ENCODE peak calls at places on chromosomes 12 and 14, in nine cellular contexts. K is HCT116, A is Panc1, L is GM23248, O is aorta, Q is A549, U is left lung, W is K562, R is right atrium auricular region. Y is an unnamed sample.

GRCh38 chr12:52191841-52192791 is at the start of gene KRT80:
- DNase-seq in K (peak), A (peak), L (peak), O (peak), Q (peak), U (peak), W (no peak), R (peak), Y (peak)

GRCh38 chr12:87270894-87271293 is 758.3 kb downstream of the C12orf50 start:
- DNase-seq in K (no peak), A (no peak), L (peak), O (no peak), Q (no peak), U (no peak), W (no peak), R (no peak), Y (peak)

GRCh38 chr12:26651566-26652188 is 181.3 kb downstream of the ITPR2 start:
- DNase-seq in K (peak), A (peak), L (peak), O (no peak), Q (peak), U (no peak), W (peak), R (no peak), Y (peak)

GRCh38 chr14:49581209-49581960 is 4.8 kb downstream of the RPS29 start:
- DNase-seq in K (no peak), A (no peak), L (no peak), O (no peak), Q (no peak), U (no peak), W (peak), R (no peak), Y (no peak)

GRCh38 chr14:21068521-21069387 is 1.4 kb upstream of the ARHGEF40 start:
- DNase-seq in K (peak), A (no peak), L (peak), O (peak), Q (peak), U (peak), W (peak), R (peak), Y (peak)

GRCh38 chr12:47849261-47849660 is 29.6 kb upstream of the HDAC7 start:
- DNase-seq in K (no peak), A (no peak), L (no peak), O (no peak), Q (no peak), U (no peak), W (no peak), R (no peak), Y (no peak)

GRCh38 chr12:59396519-59396918 is 199.3 kb upstream of the SLC16A7 start:
- DNase-seq in K (no peak), A (no peak), L (no peak), O (no peak), Q (no peak), U (no peak), W (no peak), R (no peak), Y (no peak)

GRCh38 chr12:98939350-98939749 is 294.3 kb downstream of the APAF1 start:
- DNase-seq in K (peak), A (no peak), L (peak), O (no peak), Q (no peak), U (no peak), W (peak), R (no peak), Y (peak)

GRCh38 chr14:100438678-100439592 is 115.8 kb downstream of the SLC25A47 start:
- DNase-seq in K (peak), A (peak), L (peak), O (no peak), Q (peak), U (no peak), W (no peak), R (peak), Y (peak)

GRCh38 chr12:53939141-53940108 is 794 bp downstream of the HOXC13 start:
- DNase-seq in K (no peak), A (no peak), L (peak), O (peak), Q (peak), U (peak), W (no peak), R (no peak), Y (no peak)

GRCh38 chr12:65603428-65604351 is 220.6 kb upstream of the HMGA2 start:
- DNase-seq in K (peak), A (peak), L (peak), O (peak), Q (peak), U (no peak), W (peak), R (peak), Y (peak)

GRCh38 chr14:30559638-30560071 is 697 bp downstream of the G2E3 start:
- DNase-seq in K (no peak), A (no peak), L (peak), O (no peak), Q (no peak), U (no peak), W (peak), R (no peak), Y (peak)

GRCh38 chr14:99883866-99884650 is 90.8 kb downstream of the EML1 start:
- DNase-seq in K (no peak), A (no peak), L (no peak), O (no peak), Q (no peak), U (no peak), W (no peak), R (no peak), Y (no peak)

GRCh38 chr12:104048162-104048561 is 1.8 kb downstream of the GLT8D2 start:
- DNase-seq in K (no peak), A (no peak), L (no peak), O (no peak), Q (no peak), U (no peak), W (no peak), R (no peak), Y (no peak)

GRCh38 chr12:52627395-52628110 is 9.2 kb upstream of the KRT73 start:
- DNase-seq in K (no peak), A (no peak), L (no peak), O (no peak), Q (no peak), U (no peak), W (no peak), R (peak), Y (no peak)

DNA sequence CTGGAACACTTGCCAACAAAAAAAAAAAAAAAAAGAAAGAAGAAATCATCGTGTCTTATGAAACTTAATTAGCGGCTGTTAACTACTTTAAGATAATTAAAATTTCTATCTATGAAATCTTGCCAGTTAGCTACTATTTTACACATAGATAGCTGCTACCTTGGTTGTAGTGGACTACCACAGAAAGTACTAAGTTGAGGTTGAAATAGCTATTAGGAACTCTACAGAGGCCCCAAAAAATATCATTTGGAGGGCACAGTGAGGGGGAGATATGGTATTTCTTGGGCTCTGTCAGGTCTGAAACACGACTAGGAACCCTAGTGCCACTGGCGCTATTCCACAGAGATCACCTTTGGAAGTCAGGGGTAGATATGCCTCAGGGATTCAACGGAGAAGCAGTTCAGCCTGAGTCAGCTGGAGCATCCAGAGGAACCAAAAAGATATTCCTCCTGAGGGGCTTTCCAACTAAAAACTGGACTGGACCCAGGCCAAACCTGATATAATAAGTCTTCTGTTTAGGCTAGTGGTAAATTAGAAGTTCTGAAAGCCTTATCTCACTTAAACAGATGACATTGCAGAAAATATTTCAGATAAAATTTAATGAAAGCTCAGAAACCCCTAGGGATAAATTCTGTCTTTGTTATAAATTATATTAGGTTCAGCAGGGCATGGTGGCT is 126.1 kb downstream of the EPS8 start:
- DNase-seq in K (peak), A (no peak), L (no peak), O (no peak), Q (peak), U (no peak), W (no peak), R (no peak), Y (no peak)
- H3K27ac ChIP-seq in K (peak), A (no peak), L (peak), O (no peak), Q (peak), U (no peak), W (no peak), R (no peak), Y (peak)

DNA sequence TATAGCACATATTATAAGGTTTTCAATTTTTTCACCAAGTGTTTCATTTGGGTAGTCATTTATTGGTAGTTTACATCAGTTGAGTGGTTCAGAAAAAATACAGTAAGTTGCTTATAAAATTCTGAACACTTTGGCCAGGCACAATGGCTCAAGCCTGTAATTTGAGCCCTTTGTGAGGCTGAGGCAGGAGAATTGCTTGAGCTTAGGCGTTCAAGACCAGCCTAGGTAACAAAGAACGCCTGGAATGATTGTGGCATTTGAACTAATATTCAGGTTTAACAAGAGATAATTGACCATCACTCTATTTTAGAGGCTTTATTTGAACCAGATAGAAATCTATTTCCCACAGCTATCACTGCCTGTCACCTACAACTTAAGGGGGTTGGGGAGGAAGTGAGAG is 22.7 kb downstream of the HIF1A start:
- DNase-seq in K (no peak), A (no peak), L (no peak), O (no peak), Q (no peak), U (no peak), W (no peak), R (no peak), Y (no peak)
- H3K27ac ChIP-seq in K (no peak), A (no peak), L (peak), O (no peak), Q (peak), U (no peak), W (no peak), R (peak), Y (peak)

GRCh38 chr14:103703433-103704385 is 11.5 kb downstream of the XRCC3 start:
- DNase-seq in K (no peak), A (no peak), L (no peak), O (peak), Q (no peak), U (peak), W (no peak), R (no peak), Y (no peak)
- H3K27ac ChIP-seq in K (no peak), A (no peak), L (no peak), O (no peak), Q (no peak), U (no peak), W (no peak), R (no peak), Y (no peak)

GRCh38 chr14:50948205-50948604 is 3.9 kb upstream of the PYGL start:
- DNase-seq in K (no peak), A (no peak), L (no peak), O (no peak), Q (no peak), U (no peak), W (no peak), R (no peak), Y (no peak)

GRCh38 chr14:50943943-50944646 is at the start of gene PYGL:
- DNase-seq in K (peak), A (no peak), L (peak), O (peak), Q (peak), U (peak), W (peak), R (peak), Y (peak)

GRCh38 chr14:50944647-50945413 is 547 bp upstream of the PYGL start:
- DNase-seq in K (peak), A (no peak), L (peak), O (no peak), Q (peak), U (peak), W (no peak), R (no peak), Y (no peak)

GRCh38 chr14:50947446-50947845 is 3.2 kb upstream of the PYGL start:
- DNase-seq in K (no peak), A (no peak), L (peak), O (no peak), Q (no peak), U (no peak), W (no peak), R (no peak), Y (no peak)

DNA sequence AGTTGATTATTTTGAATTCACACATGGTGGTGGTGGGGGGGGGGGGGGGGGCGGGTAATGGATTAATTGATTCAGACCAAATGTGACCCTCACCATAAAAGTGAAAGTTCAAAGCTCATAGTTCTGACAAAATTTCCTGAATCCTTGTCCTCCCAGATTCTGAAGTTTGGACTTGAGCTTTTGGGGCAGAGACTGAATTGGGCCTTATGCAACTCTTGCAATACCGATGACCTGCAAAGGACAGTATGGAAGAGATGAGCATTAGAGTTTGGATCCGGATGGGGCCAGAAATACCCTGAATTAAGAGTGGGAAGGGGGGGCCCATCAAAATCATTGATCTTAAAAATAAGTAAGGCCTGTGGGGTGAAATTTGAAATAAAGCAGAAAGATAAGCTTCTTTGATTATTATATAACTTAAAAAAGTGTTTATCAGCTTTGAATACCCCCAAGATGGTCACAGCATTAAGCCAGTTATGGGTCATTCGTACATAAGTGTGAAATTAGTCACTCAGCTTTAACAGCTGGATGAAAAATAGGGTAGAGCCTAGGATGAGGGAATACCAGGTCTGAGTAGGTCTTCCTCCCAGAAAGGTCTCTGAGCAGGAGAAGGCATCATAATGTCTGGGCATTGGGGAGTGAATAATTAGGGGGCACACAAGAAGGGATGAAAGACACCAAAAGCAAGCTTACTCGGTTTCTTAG is 2.1 kb upstream of the PYGL start:
- DNase-seq in K (no peak), A (no peak), L (no peak), O (no peak), Q (no peak), U (no peak), W (no peak), R (no peak), Y (no peak)
- H3K27ac ChIP-seq in K (no peak), A (no peak), L (no peak), O (no peak), Q (no peak), U (no peak), W (no peak), R (no peak), Y (no peak)

Y was measured in brain microvascular endothelial cell.